ENCODE peak calls at places on chromosomes 5 and 9, in six cellular contexts. One of them, this sample, is unnamed.

GRCh38 chr5:67941750-67942450 is 273.7 kb upstream of the PIK3R1 start:
- DNase-seq in Jurkat, Clone E6-1: no peak
- DNase-seq in LoVo: no peak
- DNase-seq in ureter: no peak
- DNase-seq in GM10248: no peak
- DNase-seq in NCI-H1417: no peak
- DNase-seq in this sample: no peak

GRCh38 chr9:137297966-137298365 is 4.1 kb downstream of the NRARP start:
- DNase-seq in Jurkat, Clone E6-1: no peak
- DNase-seq in LoVo: no peak
- DNase-seq in ureter: no peak
- DNase-seq in GM10248: no peak
- DNase-seq in NCI-H1417: peak
- DNase-seq in this sample: no peak

GRCh38 chr5:153490124-153491085 is at the start of gene GRIA1:
- DNase-seq in Jurkat, Clone E6-1: no peak
- DNase-seq in LoVo: no peak
- DNase-seq in ureter: no peak
- DNase-seq in GM10248: no peak
- DNase-seq in NCI-H1417: peak
- DNase-seq in this sample: no peak

GRCh38 chr5:109939109-109939682 is 249.5 kb downstream of the MAN2A1 start:
- DNase-seq in Jurkat, Clone E6-1: no peak
- DNase-seq in LoVo: no peak
- DNase-seq in ureter: no peak
- DNase-seq in GM10248: no peak
- DNase-seq in NCI-H1417: no peak
- DNase-seq in this sample: no peak

GRCh38 chr5:64165500-64166200 is at the start of gene RNF180:
- DNase-seq in Jurkat, Clone E6-1: no peak
- DNase-seq in LoVo: no peak
- DNase-seq in ureter: peak
- DNase-seq in GM10248: peak
- DNase-seq in NCI-H1417: peak
- DNase-seq in this sample: peak

GRCh38 chr5:34530637-34531036 is 125.5 kb upstream of the RAI14 start:
- DNase-seq in Jurkat, Clone E6-1: no peak
- DNase-seq in LoVo: no peak
- DNase-seq in ureter: no peak
- DNase-seq in GM10248: no peak
- DNase-seq in NCI-H1417: no peak
- DNase-seq in this sample: no peak

GRCh38 chr9:13213337-13213736 is 66.2 kb downstream of the MPDZ start:
- DNase-seq in Jurkat, Clone E6-1: no peak
- DNase-seq in LoVo: no peak
- DNase-seq in ureter: no peak
- DNase-seq in GM10248: no peak
- DNase-seq in NCI-H1417: peak
- DNase-seq in this sample: no peak

GRCh38 chr9:21402387-21403247 is 6.3 kb upstream of the IFNA8 start:
- DNase-seq in Jurkat, Clone E6-1: no peak
- DNase-seq in LoVo: no peak
- DNase-seq in ureter: no peak
- DNase-seq in GM10248: peak
- DNase-seq in NCI-H1417: no peak
- DNase-seq in this sample: no peak

GRCh38 chr5:2732850-2733249 is 18.6 kb downstream of the IRX2 start:
- DNase-seq in Jurkat, Clone E6-1: no peak
- DNase-seq in LoVo: no peak
- DNase-seq in ureter: no peak
- DNase-seq in GM10248: no peak
- DNase-seq in NCI-H1417: no peak
- DNase-seq in this sample: peak

GRCh38 chr5:44830951-44831350 is 22.2 kb downstream of the MRPS30 start:
- DNase-seq in Jurkat, Clone E6-1: no peak
- DNase-seq in LoVo: no peak
- DNase-seq in ureter: no peak
- DNase-seq in GM10248: no peak
- DNase-seq in NCI-H1417: no peak
- DNase-seq in this sample: no peak

GRCh38 chr5:98880151-98880550 is 48.7 kb downstream of the CHD1 start:
- DNase-seq in Jurkat, Clone E6-1: no peak
- DNase-seq in LoVo: no peak
- DNase-seq in ureter: no peak
- DNase-seq in GM10248: no peak
- DNase-seq in NCI-H1417: no peak
- DNase-seq in this sample: no peak

GRCh38 chr5:132506094-132506692 is 15.6 kb upstream of the IRF1 start:
- DNase-seq in Jurkat, Clone E6-1: no peak
- DNase-seq in LoVo: peak
- DNase-seq in ureter: no peak
- DNase-seq in GM10248: peak
- DNase-seq in NCI-H1417: peak
- DNase-seq in this sample: no peak

GRCh38 chr9:74920944-74921626 is 31.6 kb downstream of the C9orf40 start:
- DNase-seq in Jurkat, Clone E6-1: no peak
- DNase-seq in LoVo: no peak
- DNase-seq in ureter: no peak
- DNase-seq in GM10248: no peak
- DNase-seq in NCI-H1417: no peak
- DNase-seq in this sample: no peak

GRCh38 chr5:16791036-16791705 is 144.9 kb downstream of the MYO10 start:
- DNase-seq in Jurkat, Clone E6-1: peak
- DNase-seq in LoVo: peak
- DNase-seq in ureter: no peak
- DNase-seq in GM10248: peak
- DNase-seq in NCI-H1417: peak
- DNase-seq in this sample: peak

GRCh38 chr5:156400542-156400941 is 73.6 kb downstream of the SGCD start:
- DNase-seq in Jurkat, Clone E6-1: no peak
- DNase-seq in LoVo: no peak
- DNase-seq in ureter: no peak
- DNase-seq in GM10248: no peak
- DNase-seq in NCI-H1417: no peak
- DNase-seq in this sample: no peak

GRCh38 chr9:3224931-3225330 is 300.9 kb downstream of the RFX3 start:
- DNase-seq in Jurkat, Clone E6-1: no peak
- DNase-seq in LoVo: no peak
- DNase-seq in ureter: no peak
- DNase-seq in GM10248: no peak
- DNase-seq in NCI-H1417: no peak
- DNase-seq in this sample: no peak

GRCh38 chr9:106307670-106308069 is 555.3 kb upstream of the ZNF462 start:
- DNase-seq in Jurkat, Clone E6-1: no peak
- DNase-seq in LoVo: no peak
- DNase-seq in ureter: no peak
- DNase-seq in GM10248: no peak
- DNase-seq in NCI-H1417: no peak
- DNase-seq in this sample: no peak

GRCh38 chr5:178416919-178417318 is 173.3 kb downstream of the COL23A1 start:
- DNase-seq in Jurkat, Clone E6-1: no peak
- DNase-seq in LoVo: no peak
- DNase-seq in ureter: no peak
- DNase-seq in GM10248: no peak
- DNase-seq in NCI-H1417: no peak
- DNase-seq in this sample: no peak

GRCh38 chr9:136695955-136696354 is 8.7 kb upstream of the AGPAT2 start:
- DNase-seq in Jurkat, Clone E6-1: no peak
- DNase-seq in LoVo: no peak
- DNase-seq in ureter: no peak
- DNase-seq in GM10248: no peak
- DNase-seq in NCI-H1417: peak
- DNase-seq in this sample: peak

GRCh38 chr5:105506692-105507277 is 1944.2 kb upstream of the NUDT12 start:
- DNase-seq in Jurkat, Clone E6-1: peak
- DNase-seq in LoVo: peak
- DNase-seq in ureter: no peak
- DNase-seq in GM10248: no peak
- DNase-seq in NCI-H1417: no peak
- DNase-seq in this sample: no peak

GRCh38 chr9:83535736-83536135 is 2.5 kb downstream of the FRMD3 start:
- DNase-seq in Jurkat, Clone E6-1: no peak
- DNase-seq in LoVo: no peak
- DNase-seq in ureter: no peak
- DNase-seq in GM10248: no peak
- DNase-seq in NCI-H1417: no peak
- DNase-seq in this sample: no peak

GRCh38 chr5:78287833-78288232 is 6.7 kb downstream of the AP3B1 start:
- DNase-seq in Jurkat, Clone E6-1: no peak
- DNase-seq in LoVo: no peak
- DNase-seq in ureter: no peak
- DNase-seq in GM10248: no peak
- DNase-seq in NCI-H1417: no peak
- DNase-seq in this sample: no peak

GRCh38 chr5:43203373-43203772 is 11.3 kb downstream of the NIM1K start:
- DNase-seq in Jurkat, Clone E6-1: no peak
- DNase-seq in LoVo: no peak
- DNase-seq in ureter: no peak
- DNase-seq in GM10248: no peak
- DNase-seq in NCI-H1417: no peak
- DNase-seq in this sample: no peak

GRCh38 chr5:34655354-34655991 is 655 bp upstream of the RAI14 start:
- DNase-seq in Jurkat, Clone E6-1: no peak
- DNase-seq in LoVo: peak
- DNase-seq in ureter: peak
- DNase-seq in GM10248: peak
- DNase-seq in NCI-H1417: peak
- DNase-seq in this sample: peak

GRCh38 chr5:134932508-134932907 is 27.6 kb downstream of the PCBD2 start:
- DNase-seq in Jurkat, Clone E6-1: no peak
- DNase-seq in LoVo: no peak
- DNase-seq in ureter: no peak
- DNase-seq in GM10248: no peak
- DNase-seq in NCI-H1417: no peak
- DNase-seq in this sample: no peak

GRCh38 chr9:108766786-108767185 is 89.0 kb downstream of the ACTL7B start:
- DNase-seq in Jurkat, Clone E6-1: no peak
- DNase-seq in LoVo: no peak
- DNase-seq in ureter: no peak
- DNase-seq in GM10248: no peak
- DNase-seq in NCI-H1417: peak
- DNase-seq in this sample: no peak

GRCh38 chr9:14525840-14526239 is 167.4 kb downstream of the ZDHHC21 start:
- DNase-seq in Jurkat, Clone E6-1: no peak
- DNase-seq in LoVo: no peak
- DNase-seq in ureter: no peak
- DNase-seq in GM10248: no peak
- DNase-seq in NCI-H1417: peak
- DNase-seq in this sample: no peak

GRCh38 chr9:78692871-78693270 is 395.9 kb downstream of the PSAT1 start:
- DNase-seq in Jurkat, Clone E6-1: no peak
- DNase-seq in LoVo: peak
- DNase-seq in ureter: no peak
- DNase-seq in GM10248: no peak
- DNase-seq in NCI-H1417: no peak
- DNase-seq in this sample: no peak

GRCh38 chr5:38465045-38465444 is 91.4 kb downstream of the LIFR start:
- DNase-seq in Jurkat, Clone E6-1: no peak
- DNase-seq in LoVo: no peak
- DNase-seq in ureter: no peak
- DNase-seq in GM10248: no peak
- DNase-seq in NCI-H1417: peak
- DNase-seq in this sample: no peak

GRCh38 chr5:65394078-65394477 is 87.6 kb downstream of the ADAMTS6 start:
- DNase-seq in Jurkat, Clone E6-1: no peak
- DNase-seq in LoVo: no peak
- DNase-seq in ureter: no peak
- DNase-seq in GM10248: no peak
- DNase-seq in NCI-H1417: no peak
- DNase-seq in this sample: no peak

GRCh38 chr9:99437145-99437544 is 215.1 kb downstream of the SEC61B start:
- DNase-seq in Jurkat, Clone E6-1: no peak
- DNase-seq in LoVo: no peak
- DNase-seq in ureter: no peak
- DNase-seq in GM10248: no peak
- DNase-seq in NCI-H1417: no peak
- DNase-seq in this sample: peak

GRCh38 chr5:13412040-13412595 is 532.4 kb downstream of the DNAH5 start:
- DNase-seq in Jurkat, Clone E6-1: no peak
- DNase-seq in LoVo: no peak
- DNase-seq in ureter: no peak
- DNase-seq in GM10248: no peak
- DNase-seq in NCI-H1417: no peak
- DNase-seq in this sample: no peak

GRCh38 chr9:36029765-36030528 is 6.8 kb upstream of the RECK start:
- DNase-seq in Jurkat, Clone E6-1: no peak
- DNase-seq in LoVo: peak
- DNase-seq in ureter: no peak
- DNase-seq in GM10248: no peak
- DNase-seq in NCI-H1417: no peak
- DNase-seq in this sample: no peak

GRCh38 chr9:38295751-38296150 is 96.8 kb upstream of the ALDH1B1 start:
- DNase-seq in Jurkat, Clone E6-1: no peak
- DNase-seq in LoVo: no peak
- DNase-seq in ureter: no peak
- DNase-seq in GM10248: no peak
- DNase-seq in NCI-H1417: no peak
- DNase-seq in this sample: no peak

GRCh38 chr5:147427784-147428401 is 82.0 kb downstream of the DPYSL3 start:
- DNase-seq in Jurkat, Clone E6-1: no peak
- DNase-seq in LoVo: no peak
- DNase-seq in ureter: no peak
- DNase-seq in GM10248: no peak
- DNase-seq in NCI-H1417: no peak
- DNase-seq in this sample: no peak

GRCh38 chr9:15121591-15121990 is 185.4 kb downstream of the TTC39B start:
- DNase-seq in Jurkat, Clone E6-1: peak
- DNase-seq in LoVo: no peak
- DNase-seq in ureter: no peak
- DNase-seq in GM10248: no peak
- DNase-seq in NCI-H1417: no peak
- DNase-seq in this sample: no peak

GRCh38 chr5:59354811-59355210 is 538.7 kb downstream of the PDE4D start:
- DNase-seq in Jurkat, Clone E6-1: no peak
- DNase-seq in LoVo: no peak
- DNase-seq in ureter: no peak
- DNase-seq in GM10248: no peak
- DNase-seq in NCI-H1417: no peak
- DNase-seq in this sample: no peak

GRCh38 chr5:172798422-172799215 is 27.6 kb upstream of the DUSP1 start:
- DNase-seq in Jurkat, Clone E6-1: no peak
- DNase-seq in LoVo: peak
- DNase-seq in ureter: no peak
- DNase-seq in GM10248: peak
- DNase-seq in NCI-H1417: no peak
- DNase-seq in this sample: no peak

GRCh38 chr9:127700594-127701255 is 6.1 kb upstream of the CFAP157 start:
- DNase-seq in Jurkat, Clone E6-1: no peak
- DNase-seq in LoVo: no peak
- DNase-seq in ureter: no peak
- DNase-seq in GM10248: no peak
- DNase-seq in NCI-H1417: peak
- DNase-seq in this sample: no peak

This sample was measured in NCI-H774.